ENCODE peak calls at places on chromosomes 5 and 9, in seven cellular contexts. One of them, this sample, is unnamed.

GRCh38 chr5:39284552-39284951 is 65.2 kb upstream of the FYB1 start:
- DNase-seq in fibroblast of mammary gland: no peak
- DNase-seq in GM20000: no peak
- DNase-seq in HCT116: no peak
- DNase-seq in pancreas: no peak
- DNase-seq in Calu3: no peak
- DNase-seq in astrocyte: no peak
- DNase-seq in this sample: no peak

GRCh38 chr5:169980418-169981053 is at the start of gene INSYN2B:
- DNase-seq in fibroblast of mammary gland: peak
- DNase-seq in GM20000: peak
- DNase-seq in HCT116: peak
- DNase-seq in pancreas: peak
- DNase-seq in Calu3: peak
- DNase-seq in astrocyte: peak
- DNase-seq in this sample: peak

GRCh38 chr9:79572891-79573696 is 1.3 kb downstream of the TLE4 start:
- DNase-seq in fibroblast of mammary gland: no peak
- DNase-seq in GM20000: peak
- DNase-seq in HCT116: no peak
- DNase-seq in pancreas: peak
- DNase-seq in Calu3: no peak
- DNase-seq in astrocyte: no peak
- DNase-seq in this sample: peak

GRCh38 chr9:113624721-113625120 is 161.2 kb downstream of the RGS3 start:
- DNase-seq in fibroblast of mammary gland: peak
- DNase-seq in GM20000: no peak
- DNase-seq in HCT116: no peak
- DNase-seq in pancreas: peak
- DNase-seq in Calu3: no peak
- DNase-seq in astrocyte: peak
- DNase-seq in this sample: no peak

GRCh38 chr9:28073278-28073677 is 500.0 kb upstream of the C9orf72 start:
- DNase-seq in fibroblast of mammary gland: peak
- DNase-seq in GM20000: peak
- DNase-seq in HCT116: peak
- DNase-seq in pancreas: no peak
- DNase-seq in Calu3: peak
- DNase-seq in astrocyte: peak
- DNase-seq in this sample: peak

GRCh38 chr9:17799383-17799782 is 220.5 kb downstream of the SH3GL2 start:
- DNase-seq in fibroblast of mammary gland: peak
- DNase-seq in GM20000: no peak
- DNase-seq in HCT116: no peak
- DNase-seq in pancreas: no peak
- DNase-seq in Calu3: no peak
- DNase-seq in astrocyte: peak
- DNase-seq in this sample: no peak

GRCh38 chr5:1538741-1539392 is 15.1 kb upstream of the LPCAT1 start:
- DNase-seq in fibroblast of mammary gland: no peak
- DNase-seq in GM20000: no peak
- DNase-seq in HCT116: no peak
- DNase-seq in pancreas: peak
- DNase-seq in Calu3: no peak
- DNase-seq in astrocyte: no peak
- DNase-seq in this sample: no peak

GRCh38 chr5:82325155-82325554 is 47.0 kb upstream of the RPS23 start:
- DNase-seq in fibroblast of mammary gland: no peak
- DNase-seq in GM20000: no peak
- DNase-seq in HCT116: no peak
- DNase-seq in pancreas: no peak
- DNase-seq in Calu3: no peak
- DNase-seq in astrocyte: no peak
- DNase-seq in this sample: no peak

GRCh38 chr9:81759680-81760215 is 70.4 kb upstream of the TLE1 start:
- DNase-seq in fibroblast of mammary gland: peak
- DNase-seq in GM20000: no peak
- DNase-seq in HCT116: peak
- DNase-seq in pancreas: no peak
- DNase-seq in Calu3: no peak
- DNase-seq in astrocyte: peak
- DNase-seq in this sample: no peak

GRCh38 chr5:4542145-4542778 is 597.9 kb upstream of the ADAMTS16 start:
- DNase-seq in fibroblast of mammary gland: no peak
- DNase-seq in GM20000: no peak
- DNase-seq in HCT116: no peak
- DNase-seq in pancreas: no peak
- DNase-seq in Calu3: no peak
- DNase-seq in astrocyte: no peak
- DNase-seq in this sample: no peak

GRCh38 chr9:36166150-36166927 is 2.8 kb upstream of the CCIN start:
- DNase-seq in fibroblast of mammary gland: peak
- DNase-seq in GM20000: peak
- DNase-seq in HCT116: peak
- DNase-seq in pancreas: peak
- DNase-seq in Calu3: peak
- DNase-seq in astrocyte: peak
- DNase-seq in this sample: peak

GRCh38 chr9:95507456-95508241 is 9.1 kb downstream of the PTCH1 start:
- DNase-seq in fibroblast of mammary gland: peak
- DNase-seq in GM20000: peak
- DNase-seq in HCT116: peak
- DNase-seq in pancreas: peak
- DNase-seq in Calu3: peak
- DNase-seq in astrocyte: peak
- DNase-seq in this sample: no peak

GRCh38 chr9:93533863-93534262 is 42.5 kb upstream of the PHF2 start:
- DNase-seq in fibroblast of mammary gland: no peak
- DNase-seq in GM20000: no peak
- DNase-seq in HCT116: no peak
- DNase-seq in pancreas: no peak
- DNase-seq in Calu3: no peak
- DNase-seq in astrocyte: no peak
- DNase-seq in this sample: no peak

GRCh38 chr9:99606955-99607354 is 214.7 kb upstream of the NR4A3 start:
- DNase-seq in fibroblast of mammary gland: no peak
- DNase-seq in GM20000: no peak
- DNase-seq in HCT116: no peak
- DNase-seq in pancreas: no peak
- DNase-seq in Calu3: no peak
- DNase-seq in astrocyte: no peak
- DNase-seq in this sample: no peak

GRCh38 chr5:168951341-168951740 is 349.6 kb downstream of the SLIT3 start:
- DNase-seq in fibroblast of mammary gland: peak
- DNase-seq in GM20000: no peak
- DNase-seq in HCT116: no peak
- DNase-seq in pancreas: no peak
- DNase-seq in Calu3: no peak
- DNase-seq in astrocyte: no peak
- DNase-seq in this sample: no peak

GRCh38 chr9:133576591-133577462 is 32.4 kb downstream of the FAM163B start:
- DNase-seq in fibroblast of mammary gland: peak
- DNase-seq in GM20000: peak
- DNase-seq in HCT116: no peak
- DNase-seq in pancreas: no peak
- DNase-seq in Calu3: no peak
- DNase-seq in astrocyte: no peak
- DNase-seq in this sample: no peak

GRCh38 chr9:130447193-130447816 is 2.5 kb downstream of the ASS1 start:
- DNase-seq in fibroblast of mammary gland: no peak
- DNase-seq in GM20000: no peak
- DNase-seq in HCT116: no peak
- DNase-seq in pancreas: no peak
- DNase-seq in Calu3: no peak
- DNase-seq in astrocyte: no peak
- DNase-seq in this sample: no peak

GRCh38 chr9:117092582-117092981 is 322.3 kb downstream of the ASTN2 start:
- DNase-seq in fibroblast of mammary gland: peak
- DNase-seq in GM20000: no peak
- DNase-seq in HCT116: no peak
- DNase-seq in pancreas: no peak
- DNase-seq in Calu3: no peak
- DNase-seq in astrocyte: no peak
- DNase-seq in this sample: no peak

GRCh38 chr9:134858051-134858841 is 22.4 kb upstream of the FCN2 start:
- DNase-seq in fibroblast of mammary gland: peak
- DNase-seq in GM20000: peak
- DNase-seq in HCT116: no peak
- DNase-seq in pancreas: no peak
- DNase-seq in Calu3: no peak
- DNase-seq in astrocyte: peak
- DNase-seq in this sample: no peak

GRCh38 chr5:11525020-11525419 is 379.2 kb downstream of the CTNND2 start:
- DNase-seq in fibroblast of mammary gland: no peak
- DNase-seq in GM20000: no peak
- DNase-seq in HCT116: no peak
- DNase-seq in pancreas: no peak
- DNase-seq in Calu3: no peak
- DNase-seq in astrocyte: peak
- DNase-seq in this sample: no peak

GRCh38 chr5:82396871-82397514 is 118.8 kb upstream of the RPS23 start:
- DNase-seq in fibroblast of mammary gland: peak
- DNase-seq in GM20000: no peak
- DNase-seq in HCT116: peak
- DNase-seq in pancreas: peak
- DNase-seq in Calu3: peak
- DNase-seq in astrocyte: peak
- DNase-seq in this sample: no peak

DNA sequence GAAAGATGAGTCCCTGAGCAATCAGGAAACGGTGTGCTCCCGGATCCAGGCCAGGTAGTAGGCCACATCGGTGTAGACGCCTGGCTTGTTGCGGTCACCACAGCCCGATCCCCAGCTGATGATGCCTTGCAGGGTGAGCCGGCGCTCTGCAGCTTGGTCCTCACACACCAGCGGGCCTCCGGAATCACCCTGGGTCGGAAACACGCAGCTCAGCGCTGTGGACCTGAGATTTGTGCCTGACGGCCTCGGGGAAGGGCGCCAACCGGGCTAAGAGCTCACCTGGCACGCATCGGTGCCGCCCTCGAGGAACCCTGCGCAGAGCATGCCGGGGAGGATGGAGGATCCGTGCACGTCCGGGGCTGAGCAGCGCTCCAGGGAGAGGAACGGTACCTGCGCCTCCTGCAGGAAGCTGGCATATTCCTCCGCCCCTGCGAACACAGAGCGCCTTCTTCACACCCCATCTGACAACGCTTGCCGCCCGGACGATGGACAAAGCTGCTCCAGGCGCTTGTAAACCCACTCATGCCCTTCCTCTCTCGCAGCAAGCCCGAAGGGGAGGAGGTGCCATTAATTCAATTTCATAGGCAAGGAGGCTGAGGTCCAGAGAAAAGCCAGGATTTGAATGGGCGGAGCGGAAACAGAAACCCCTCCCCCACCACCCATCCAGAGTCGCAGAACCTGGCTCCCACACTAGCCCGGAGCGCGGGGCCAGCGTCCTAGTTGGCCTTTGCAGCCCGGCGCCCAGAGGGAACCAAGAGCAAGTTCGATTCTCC is 2.0 kb upstream of the PFN3 start:
- DNase-seq in fibroblast of mammary gland: peak
- DNase-seq in GM20000: peak
- DNase-seq in HCT116: peak
- DNase-seq in pancreas: peak
- DNase-seq in Calu3: peak
- DNase-seq in astrocyte: peak
- DNase-seq in this sample: no peak
- TF ChIP-seq CTCF in fibroblast of mammary gland: peak
- TF ChIP-seq CTCF in GM20000: peak
- TF ChIP-seq CTCF in HCT116: peak
- TF ChIP-seq CTCF in pancreas: peak
- TF ChIP-seq CTCF in Calu3: peak
- TF ChIP-seq CTCF in astrocyte: peak
- TF ChIP-seq CTCF in this sample: no peak

DNA sequence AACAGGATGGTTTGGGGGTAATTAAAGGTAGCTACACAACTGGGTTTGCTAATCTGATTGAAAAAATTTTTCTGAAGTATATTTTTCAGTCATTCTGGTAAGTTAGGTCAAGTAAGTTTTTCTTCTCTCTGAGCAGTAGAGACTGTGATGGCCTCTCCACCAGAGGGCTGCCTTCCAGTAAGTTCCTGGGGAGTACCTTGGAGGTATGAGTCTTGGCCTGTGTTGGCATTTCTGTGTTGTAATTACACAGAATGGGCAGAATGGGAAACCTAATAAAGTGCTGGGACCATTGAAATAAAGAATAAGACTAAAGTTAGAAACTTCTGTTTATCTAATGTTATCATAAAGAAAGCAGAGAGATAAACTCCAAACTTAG is 430.8 kb downstream of the ARHGEF28 start:
- DNase-seq in fibroblast of mammary gland: peak
- DNase-seq in GM20000: peak
- DNase-seq in HCT116: no peak
- DNase-seq in pancreas: peak
- DNase-seq in Calu3: peak
- DNase-seq in astrocyte: peak
- DNase-seq in this sample: no peak
- TF ChIP-seq CTCF in fibroblast of mammary gland: peak
- TF ChIP-seq CTCF in GM20000: no peak
- TF ChIP-seq CTCF in HCT116: peak
- TF ChIP-seq CTCF in pancreas: peak
- TF ChIP-seq CTCF in Calu3: peak
- TF ChIP-seq CTCF in astrocyte: peak
- TF ChIP-seq CTCF in this sample: no peak

DNA sequence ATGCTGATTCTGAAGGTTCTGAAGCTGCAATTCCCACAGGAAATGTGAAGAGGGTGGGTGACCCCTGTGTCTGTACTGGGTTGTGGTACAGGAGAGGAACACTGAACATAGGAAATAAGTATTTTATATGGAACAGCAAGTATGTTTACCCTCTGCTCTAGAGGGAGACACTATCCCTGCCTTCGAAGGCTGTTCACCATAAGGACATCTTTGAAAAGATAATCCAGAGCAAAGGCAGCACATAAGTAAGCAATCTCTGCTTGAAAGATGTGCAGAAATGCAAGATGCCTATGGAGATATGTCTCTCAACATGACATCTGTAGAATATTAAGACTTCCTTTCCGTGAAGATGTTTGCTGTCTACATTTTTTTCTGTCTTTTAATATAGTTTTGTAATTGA is 184.4 kb upstream of the EFNA5 start:
- DNase-seq in fibroblast of mammary gland: peak
- DNase-seq in GM20000: no peak
- DNase-seq in HCT116: no peak
- DNase-seq in pancreas: no peak
- DNase-seq in Calu3: no peak
- DNase-seq in astrocyte: no peak
- DNase-seq in this sample: no peak
- TF ChIP-seq CTCF in fibroblast of mammary gland: peak
- TF ChIP-seq CTCF in GM20000: no peak
- TF ChIP-seq CTCF in HCT116: no peak
- TF ChIP-seq CTCF in pancreas: no peak
- TF ChIP-seq CTCF in Calu3: no peak
- TF ChIP-seq CTCF in astrocyte: no peak
- TF ChIP-seq CTCF in this sample: no peak

GRCh38 chr9:19641046-19641445 is 147.8 kb downstream of the SLC24A2 start:
- DNase-seq in fibroblast of mammary gland: peak
- DNase-seq in GM20000: no peak
- DNase-seq in HCT116: no peak
- DNase-seq in pancreas: no peak
- DNase-seq in Calu3: no peak
- DNase-seq in astrocyte: no peak
- DNase-seq in this sample: no peak
- TF ChIP-seq CTCF in fibroblast of mammary gland: peak
- TF ChIP-seq CTCF in GM20000: no peak
- TF ChIP-seq CTCF in HCT116: peak
- TF ChIP-seq CTCF in pancreas: no peak
- TF ChIP-seq CTCF in Calu3: no peak
- TF ChIP-seq CTCF in astrocyte: no peak
- TF ChIP-seq CTCF in this sample: no peak

GRCh38 chr9:68574150-68574549 is 33.5 kb upstream of the TMEM252 start:
- DNase-seq in fibroblast of mammary gland: no peak
- DNase-seq in GM20000: no peak
- DNase-seq in HCT116: no peak
- DNase-seq in pancreas: no peak
- DNase-seq in Calu3: no peak
- DNase-seq in astrocyte: no peak
- DNase-seq in this sample: no peak
- TF ChIP-seq CTCF in fibroblast of mammary gland: peak
- TF ChIP-seq CTCF in GM20000: no peak
- TF ChIP-seq CTCF in HCT116: peak
- TF ChIP-seq CTCF in pancreas: no peak
- TF ChIP-seq CTCF in Calu3: no peak
- TF ChIP-seq CTCF in astrocyte: no peak
- TF ChIP-seq CTCF in this sample: no peak